ENCODE peak calls at places on chromosomes 3 and 15, in six cellular contexts. W is RWPE1, P is PC-3, E is IMR-90, L is stomach, Y is body of pancreas. H is an unnamed sample.

GRCh38 chr3:98732239-98733054 is 30.7 kb upstream of the ST3GAL6 start:
- DNase-seq in W (peak), P (peak), E (no peak), L (peak), Y (peak), H (no peak)

GRCh38 chr15:37101634-37102314 is 1.4 kb upstream of the MEIS2 start:
- DNase-seq in W (peak), P (peak), E (peak), L (peak), Y (peak), H (peak)

GRCh38 chr15:77329202-77329601 is 90.7 kb downstream of the PEAK1 start:
- DNase-seq in W (no peak), P (no peak), E (no peak), L (no peak), Y (no peak), H (no peak)

GRCh38 chr3:76789262-76789661 is 250.6 kb upstream of the ROBO2 start:
- DNase-seq in W (no peak), P (no peak), E (no peak), L (no peak), Y (no peak), H (no peak)

GRCh38 chr3:72230774-72231379 is 445.9 kb upstream of the PROK2 start:
- DNase-seq in W (no peak), P (no peak), E (no peak), L (no peak), Y (no peak), H (no peak)

GRCh38 chr3:111662907-111663306 is 67.8 kb upstream of the ZBED2 start:
- DNase-seq in W (no peak), P (no peak), E (no peak), L (no peak), Y (no peak), H (no peak)

GRCh38 chr3:46935168-46935858 is 41.2 kb downstream of the CCDC12 start:
- DNase-seq in W (peak), P (peak), E (peak), L (peak), Y (peak), H (peak)

GRCh38 chr3:31918179-31919165 is 62.6 kb downstream of the OSBPL10 start:
- DNase-seq in W (no peak), P (no peak), E (no peak), L (no peak), Y (no peak), H (no peak)

GRCh38 chr3:187836848-187837770 is 91.8 kb upstream of the BCL6 start:
- DNase-seq in W (no peak), P (no peak), E (peak), L (no peak), Y (no peak), H (no peak)

GRCh38 chr3:113910966-113911365 is 36.8 kb upstream of the ZDHHC23 start:
- DNase-seq in W (no peak), P (no peak), E (peak), L (no peak), Y (no peak), H (no peak)

GRCh38 chr3:113908133-113908532 is 39.7 kb upstream of the ZDHHC23 start:
- DNase-seq in W (no peak), P (no peak), E (no peak), L (no peak), Y (no peak), H (no peak)

GRCh38 chr3:113914646-113915045 is 33.2 kb upstream of the ZDHHC23 start:
- DNase-seq in W (peak), P (no peak), E (peak), L (no peak), Y (no peak), H (peak)

GRCh38 chr3:113912551-113913246 is 35.1 kb upstream of the ZDHHC23 start:
- DNase-seq in W (peak), P (peak), E (peak), L (peak), Y (peak), H (peak)
- TF ChIP-seq CTCF in W (peak), P (peak), E (peak), L (peak), Y (peak), H (peak)

GRCh38 chr3:24067483-24067882 is 122.4 kb downstream of the NR1D2 start:
- DNase-seq in W (no peak), P (no peak), E (no peak), L (no peak), Y (no peak), H (peak)

GRCh38 chr3:24072193-24072592 is 127.1 kb downstream of the NR1D2 start:
- DNase-seq in W (no peak), P (no peak), E (no peak), L (no peak), Y (no peak), H (no peak)

GRCh38 chr3:24069045-24069444 is 124.0 kb downstream of the NR1D2 start:
- DNase-seq in W (no peak), P (peak), E (no peak), L (no peak), Y (no peak), H (no peak)
- TF ChIP-seq CTCF in W (peak), P (peak), E (peak), L (no peak), Y (peak), H (peak)

GRCh38 chr3:128847631-128848370 is 31.6 kb upstream of the ACAD9 start:
- DNase-seq in W (no peak), P (no peak), E (no peak), L (no peak), Y (no peak), H (no peak)

GRCh38 chr3:128844502-128844901 is 34.9 kb upstream of the ACAD9 start:
- DNase-seq in W (no peak), P (no peak), E (no peak), L (no peak), Y (no peak), H (no peak)

GRCh38 chr3:128846501-128846900 is 32.9 kb upstream of the ACAD9 start:
- DNase-seq in W (no peak), P (no peak), E (no peak), L (no peak), Y (no peak), H (no peak)

GRCh38 chr3:128845695-128846491 is 33.5 kb upstream of the ACAD9 start:
- DNase-seq in W (peak), P (no peak), E (peak), L (peak), Y (peak), H (peak)

GRCh38 chr3:128845119-128845518 is 34.3 kb upstream of the ACAD9 start:
- DNase-seq in W (no peak), P (no peak), E (no peak), L (no peak), Y (no peak), H (no peak)
- TF ChIP-seq CTCF in W (no peak), P (no peak), E (no peak), L (no peak), Y (no peak), H (peak)

GRCh38 chr3:127979473-127979872 is 64.4 kb downstream of the KBTBD12 start:
- DNase-seq in W (no peak), P (no peak), E (no peak), L (no peak), Y (no peak), H (no peak)

GRCh38 chr3:127981097-127981496 is 66.1 kb downstream of the KBTBD12 start:
- DNase-seq in W (no peak), P (no peak), E (no peak), L (no peak), Y (no peak), H (no peak)

GRCh38 chr3:127975153-127975552 is 60.1 kb downstream of the KBTBD12 start:
- DNase-seq in W (no peak), P (no peak), E (no peak), L (no peak), Y (no peak), H (no peak)

GRCh38 chr3:127975630-127976029 is 60.6 kb downstream of the KBTBD12 start:
- DNase-seq in W (no peak), P (no peak), E (no peak), L (no peak), Y (no peak), H (no peak)

DNA sequence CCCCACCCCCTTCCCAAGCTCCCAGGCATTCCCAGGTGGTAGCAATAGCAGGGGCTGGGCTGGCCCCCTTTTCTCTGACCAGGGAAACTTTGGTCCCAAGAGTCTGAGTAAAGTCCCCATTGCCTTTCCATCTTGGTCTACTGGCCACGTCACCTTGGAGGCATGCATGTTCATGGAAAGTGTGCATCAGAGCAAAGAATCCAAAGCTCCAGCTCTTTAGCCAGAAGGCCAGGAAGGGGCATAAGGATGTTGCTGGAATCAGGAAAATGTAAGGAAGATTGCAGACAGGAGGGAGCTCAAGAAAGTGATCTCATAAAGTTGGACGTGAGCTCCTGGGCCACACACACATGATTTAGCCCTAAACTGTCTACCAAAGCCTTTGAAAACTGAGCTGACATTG is 63.6 kb downstream of the KBTBD12 start:
- DNase-seq in W (no peak), P (no peak), E (peak), L (no peak), Y (no peak), H (no peak)
- TF ChIP-seq CTCF in W (no peak), P (no peak), E (no peak), L (no peak), Y (no peak), H (no peak)

GRCh38 chr3:141106842-141107241 is 55.7 kb downstream of the SPSB4 start:
- DNase-seq in W (no peak), P (no peak), E (no peak), L (no peak), Y (no peak), H (no peak)

GRCh38 chr3:141104151-141104741 is 53.1 kb downstream of the SPSB4 start:
- DNase-seq in W (no peak), P (no peak), E (no peak), L (peak), Y (peak), H (no peak)

GRCh38 chr3:141103503-141103902 is 52.4 kb downstream of the SPSB4 start:
- DNase-seq in W (no peak), P (no peak), E (no peak), L (no peak), Y (no peak), H (no peak)

GRCh38 chr3:141108002-141108401 is 56.9 kb downstream of the SPSB4 start:
- DNase-seq in W (no peak), P (no peak), E (no peak), L (no peak), Y (no peak), H (no peak)

GRCh38 chr3:141105828-141106628 is 54.9 kb downstream of the SPSB4 start:
- DNase-seq in W (peak), P (peak), E (peak), L (peak), Y (peak), H (peak)
- TF ChIP-seq CTCF in W (peak), P (peak), E (peak), L (peak), Y (peak), H (peak)

GRCh38 chr3:152835311-152836102 is 576 bp downstream of the P2RY1 start:
- DNase-seq in W (peak), P (peak), E (peak), L (peak), Y (peak), H (peak)

GRCh38 chr3:152833089-152833488 is 1.8 kb upstream of the P2RY1 start:
- DNase-seq in W (no peak), P (no peak), E (no peak), L (no peak), Y (no peak), H (no peak)

GRCh38 chr3:152836269-152836668 is 1.3 kb downstream of the P2RY1 start:
- DNase-seq in W (no peak), P (no peak), E (no peak), L (no peak), Y (no peak), H (no peak)

GRCh38 chr3:152832046-152832445 is 2.9 kb upstream of the P2RY1 start:
- DNase-seq in W (no peak), P (no peak), E (no peak), L (no peak), Y (no peak), H (no peak)

DNA sequence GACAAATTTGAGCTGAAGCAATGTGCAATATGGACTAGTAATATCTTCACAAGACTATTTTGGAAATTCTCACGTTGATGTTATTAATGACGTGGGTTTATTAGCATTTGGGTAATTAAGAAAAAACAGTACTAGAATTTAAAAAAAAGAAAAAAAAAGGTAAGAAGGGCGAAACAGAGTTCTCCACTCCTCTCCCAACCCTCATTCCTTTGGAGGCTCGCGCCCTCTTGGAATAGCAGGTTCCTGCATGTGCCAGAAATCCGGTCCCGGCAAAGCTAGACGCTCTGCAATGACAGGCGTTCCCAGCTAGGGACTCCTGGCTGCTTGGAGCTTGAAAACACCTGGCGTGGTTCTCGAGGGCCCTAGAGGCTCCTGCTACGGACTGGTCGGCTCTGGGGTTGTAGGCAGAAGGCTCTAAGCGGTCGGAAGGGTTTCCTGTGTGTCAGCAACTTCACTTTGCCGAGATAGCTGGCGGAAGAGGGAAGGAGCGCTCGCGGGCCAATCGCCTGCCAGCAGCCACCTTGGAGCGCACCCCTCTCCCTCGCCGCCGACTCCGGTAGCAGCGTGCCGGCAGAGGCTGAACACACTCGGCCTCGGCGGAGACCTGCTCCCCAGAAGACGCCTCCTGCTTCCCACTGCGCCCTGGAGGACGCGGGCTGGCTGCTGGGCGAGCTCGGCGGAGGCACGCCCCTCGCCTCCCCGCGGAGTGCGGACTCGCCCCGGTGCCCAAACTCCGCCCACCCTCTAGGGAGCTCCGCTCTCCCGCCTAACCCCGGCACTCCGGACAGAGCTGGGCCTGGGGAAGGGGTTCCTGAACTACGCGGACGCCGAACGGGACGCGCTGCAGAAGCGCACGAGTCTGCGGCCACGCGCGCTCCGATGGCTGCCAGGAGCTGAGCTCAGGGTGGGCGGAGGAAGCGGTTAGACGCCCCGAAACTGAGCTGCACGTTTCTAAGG is at the start of gene P2RY1:
- DNase-seq in W (peak), P (peak), E (peak), L (peak), Y (peak), H (peak)
- TF ChIP-seq CTCF in W (no peak), P (no peak), E (no peak), L (no peak), Y (peak), H (peak)

GRCh38 chr3:195849322-195850074 is 37.8 kb upstream of the MUC4 start:
- DNase-seq in W (peak), P (peak), E (no peak), L (no peak), Y (no peak), H (no peak)
- TF ChIP-seq CTCF in W (peak), P (peak), E (no peak), L (no peak), Y (no peak), H (peak)

H was measured in foreskin keratinocyte.